ENCODE peak calls at places on chromosomes 6 and 20, in seven cellular contexts. N, T, C, U, P, Z and B are unnamed samples.

GRCh38 chr6:79821859-79822258 is 125.5 kb downstream of the ELOVL4 start:
- ATAC-seq in Z (no peak), T (no peak), P (no peak), N (no peak), C (no peak), U (no peak), B (no peak)

GRCh38 chr6:2951723-2952122 is 19.6 kb downstream of the SERPINB6 start:
- ATAC-seq in Z (no peak), C (no peak), U (no peak), N (peak; percentile 63), P (peak; percentile 17), T (no peak), B (no peak)

GRCh38 chr6:137001287-137001976 is 43.3 kb downstream of the IL20RA start:
- ATAC-seq in T (no peak), C (peak; percentile 30), Z (no peak), P (no peak), N (no peak), U (no peak), B (no peak)

GRCh38 chr20:59385461-59385860 is 85.0 kb downstream of the EDN3 start:
- ATAC-seq in C (no peak), Z (peak; percentile 81), P (no peak), T (no peak), N (no peak), U (peak; percentile 82), B (no peak)

GRCh38 chr6:111534366-111534765 is 51.3 kb upstream of the REV3L start:
- ATAC-seq in P (peak; percentile 99), C (peak; percentile 99), Z (no peak), U (no peak), N (peak; percentile 79), T (peak; percentile 48), B (no peak)

GRCh38 chr6:114142256-114142655 is 171.3 kb upstream of the HDAC2 start:
- ATAC-seq in C (no peak), T (no peak), P (no peak), N (no peak), U (no peak), Z (no peak), B (no peak)

GRCh38 chr20:47295921-47296426 is 60.5 kb downstream of the ZMYND8 start:
- ATAC-seq in Z (no peak), N (peak; percentile 87), C (peak; percentile 80), P (no peak), U (no peak), T (no peak), B (no peak)

GRCh38 chr6:37840940-37841300 is 21.4 kb downstream of the ZFAND3 start:
- ATAC-seq in P (no peak), U (no peak), T (no peak), Z (no peak), C (no peak), N (peak; percentile 67), B (peak; percentile 38)